ENCODE peak calls at places on chromosomes 3 and 15, in seven cellular contexts. B, K, M, T, E, U and L are unnamed samples.

GRCh38 chr3:44894485-44894884 is 20.1 kb downstream of the TGM4 start:
- DNase-seq in K (no peak), T (no peak), U (no peak), B (peak; percentile 33), E (no peak), M (no peak), L (no peak)

GRCh38 chr3:141218204-141218603 is 13.4 kb upstream of the PXYLP1 start:
- DNase-seq in K (no peak), E (no peak), U (no peak), T (no peak), B (no peak), M (no peak), L (no peak)

GRCh38 chr3:71956716-71957115 is 171.8 kb upstream of the PROK2 start:
- DNase-seq in U (no peak), K (no peak), T (no peak), M (no peak), E (no peak), B (no peak), L (no peak)

GRCh38 chr15:101447561-101448071 is 41.9 kb downstream of the PCSK6 start:
- DNase-seq in T (peak; percentile 58), K (no peak), B (no peak), E (no peak), U (no peak), M (no peak), L (no peak)

GRCh38 chr3:74631341-74631740 is 16.9 kb upstream of the CNTN3 start:
- DNase-seq in U (no peak), E (no peak), T (no peak), K (no peak), M (no peak), B (no peak), L (no peak)

GRCh38 chr3:112579232-112579631 is 17.4 kb downstream of the SLC35A5 start:
- DNase-seq in K (no peak), U (no peak), M (no peak), T (no peak), B (no peak), E (no peak), L (no peak)

GRCh38 chr3:31977736-31978135 is 3.3 kb downstream of the OSBPL10 start:
- DNase-seq in E (no peak), B (no peak), T (no peak), M (no peak), U (no peak), K (no peak), L (no peak)

GRCh38 chr15:92914768-92915221 is 14.7 kb downstream of the CHD2 start:
- DNase-seq in T (no peak), M (no peak), K (no peak), E (peak; percentile 54), U (no peak), B (no peak), L (no peak)

GRCh38 chr15:47603026-47603425 is 114.3 kb upstream of the SEMA6D start:
- DNase-seq in U (no peak), T (no peak), E (peak; percentile 72), K (peak; percentile 64), B (peak; percentile 13), M (no peak), L (no peak)

GRCh38 chr3:47782538-47783308 is 1.0 kb upstream of the SMARCC1 start:
- DNase-seq in B (no peak), U (peak; percentile 37), T (no peak), E (no peak), K (no peak), M (no peak), L (no peak)
- H3K4me3 ChIP-seq in B (peak overlapping the region; percentile 90), U (peak overlapping the region; percentile 95), T (peak overlapping the region; percentile 91), E (peak overlapping the region; percentile 82), K (peak overlapping the region; percentile 93), M (peak overlapping the region; percentile 59), L (peak overlapping the region; percentile 83)

DNA sequence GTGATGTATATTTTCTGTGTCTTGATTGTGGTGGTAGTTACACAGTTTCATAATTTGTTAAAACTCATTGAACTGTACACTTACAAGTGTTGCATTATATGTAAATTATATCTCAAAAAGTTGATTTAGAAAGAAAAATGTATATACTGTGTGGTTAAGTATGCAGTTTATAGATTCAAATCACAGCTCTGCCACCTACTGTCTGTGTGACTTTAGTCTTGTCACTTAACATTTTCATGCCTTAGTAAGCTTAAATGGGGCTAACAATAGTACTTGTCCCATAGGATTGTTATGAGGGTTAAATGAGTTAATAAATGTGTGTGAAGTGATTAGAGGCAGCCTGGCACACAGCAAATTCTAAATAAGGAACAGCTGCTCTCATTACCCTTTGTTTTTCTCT is 120.9 kb upstream of the P2RY1 start:
- DNase-seq in B (no peak), E (no peak), T (no peak), U (no peak), M (no peak), K (no peak), L (no peak)
- TF ChIP-seq CTCF in B (no peak), E (peak; percentile 24), T (no peak), U (peak; percentile 5), M (no peak), K (no peak), L (no peak)

GRCh38 chr15:63598467-63599400 is 1.5 kb downstream of the FBXL22 start:
- DNase-seq in K (no peak), U (no peak), E (no peak), B (peak; percentile 32), M (no peak), T (no peak), L (no peak)
- H3K4me3 ChIP-seq in K (no peak overlapping the region), U (no peak overlapping the region), E (no peak overlapping the region), B (no peak overlapping the region), M (no peak overlapping the region), T (peak overlapping the region; percentile 90), L (no peak overlapping the region)

DNA sequence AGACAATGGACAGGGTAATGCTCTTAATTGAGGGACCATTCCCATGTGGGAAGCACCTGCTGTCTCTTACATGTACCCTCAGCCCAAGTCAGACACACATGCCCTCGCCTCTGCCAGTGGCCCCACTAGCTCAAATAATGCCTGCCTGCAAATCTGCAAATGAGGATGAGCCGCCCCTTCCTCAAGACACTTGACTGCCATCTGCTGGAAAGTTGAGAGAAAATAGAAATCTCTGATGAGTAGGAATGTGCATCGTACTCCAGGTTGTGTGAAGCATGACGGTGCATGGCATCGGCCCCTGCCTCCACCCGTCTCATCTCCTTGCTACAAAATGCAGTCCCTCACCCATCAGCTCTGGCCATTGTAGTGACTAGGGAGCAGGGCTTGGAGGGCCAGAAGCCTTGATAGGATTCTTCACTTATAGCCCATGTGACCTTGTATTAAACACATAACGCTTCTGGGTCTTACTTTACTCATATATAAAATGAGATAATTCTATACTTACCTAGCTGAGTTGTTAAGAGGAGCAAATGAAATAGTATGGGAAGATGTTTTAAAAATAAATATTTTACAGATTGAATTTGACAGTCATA is 6.3 kb upstream of the SCN5A start:
- DNase-seq in K (peak; percentile 45), T (no peak), U (no peak), B (peak; percentile 34), E (peak; percentile 62), M (peak; percentile 22), L (no peak)
- TF ChIP-seq CTCF in K (peak; percentile 43), T (peak; percentile 39), U (peak; percentile 54), B (peak; percentile 59), E (peak; percentile 71), M (peak; percentile 66), L (peak; percentile 57)

DNA sequence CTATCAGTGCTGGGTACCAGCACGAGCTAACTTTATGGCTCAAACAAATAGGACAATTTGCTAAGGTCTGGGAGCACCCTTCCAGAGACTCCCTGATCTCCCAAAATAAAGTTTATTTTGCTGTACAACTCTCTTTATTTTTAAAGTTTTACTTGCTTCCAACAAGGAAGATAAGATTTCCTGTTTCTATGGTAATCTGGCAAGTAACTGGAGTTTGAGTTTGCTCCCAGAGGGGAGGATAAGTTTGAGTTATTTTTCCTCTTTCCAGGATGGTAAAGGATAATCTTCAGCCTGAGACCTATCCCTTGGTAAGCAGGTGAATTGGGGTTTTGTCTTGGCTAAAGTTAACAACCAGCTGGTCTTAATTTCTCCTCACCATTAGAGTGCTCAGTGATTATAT is 1019.4 kb upstream of the ALCAM start:
- DNase-seq in B (peak; percentile 10), U (no peak), K (no peak), E (no peak), T (no peak), M (no peak), L (no peak)
- H3K4me3 ChIP-seq in B (no peak overlapping the region), U (no peak overlapping the region), K (no peak overlapping the region), E (no peak overlapping the region), T (no peak overlapping the region), M (no peak overlapping the region), L (no peak overlapping the region)

GRCh38 chr3:60948488-60948887 is 302.8 kb downstream of the FHIT start:
- DNase-seq in E (peak; percentile 35), B (peak; percentile 13), K (peak; percentile 36), U (no peak), T (no peak), M (no peak), L (no peak)
- TF ChIP-seq CTCF in E (peak; percentile 28), B (peak; percentile 38), K (peak; percentile 39), U (no peak), T (no peak), M (peak; percentile 28), L (no peak)

DNA sequence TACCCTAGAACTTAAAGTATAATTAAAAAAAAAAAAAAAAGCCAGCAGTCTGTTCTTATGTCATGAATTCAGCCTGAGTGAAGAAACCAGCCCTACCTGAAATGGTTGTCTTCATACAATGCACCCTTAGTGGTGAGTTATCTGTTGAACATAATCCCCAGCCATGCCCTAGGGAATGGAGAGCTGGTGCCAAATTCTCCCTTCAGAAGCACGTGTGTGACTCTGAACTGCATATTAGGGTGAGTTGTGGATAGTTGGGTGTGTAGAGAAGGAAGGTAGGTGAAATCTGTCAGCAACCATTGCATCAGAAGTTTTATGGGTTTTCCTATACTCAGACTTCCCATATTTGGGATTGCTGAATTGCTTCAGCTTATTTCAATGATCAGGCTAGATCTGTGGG is 46.6 kb upstream of the TP63 start:
- DNase-seq in B (no peak), M (no peak), T (no peak), U (no peak), E (peak; percentile 97), K (peak; percentile 22), L (no peak)
- H3K4me3 ChIP-seq in B (no peak overlapping the region), M (no peak overlapping the region), T (no peak overlapping the region), U (no peak overlapping the region), E (no peak overlapping the region), K (no peak overlapping the region), L (no peak overlapping the region)

GRCh38 chr3:183188895-183189462 is 26.4 kb upstream of the LAMP3 start:
- DNase-seq in T (peak; percentile 56), U (no peak), K (peak; percentile 28), E (peak; percentile 20), M (no peak), B (no peak), L (no peak)
- TF ChIP-seq CTCF in T (peak; percentile 21), U (peak; percentile 71), K (peak; percentile 33), E (peak; percentile 25), M (peak; percentile 43), B (peak; percentile 39), L (no peak)

GRCh38 chr15:70092462-70092850 is 5.3 kb downstream of the TLE3 start:
- DNase-seq in K (no peak), B (peak; percentile 32), T (no peak), U (no peak), E (no peak), M (peak; percentile 48), L (no peak)
- H3K4me3 ChIP-seq in K (no peak overlapping the region), B (peak overlapping the region; percentile 83), T (peak overlapping the region; percentile 95), U (no peak overlapping the region), E (no peak overlapping the region), M (no peak overlapping the region), L (no peak overlapping the region)